ENCODE peak calls at places on chromosomes 4 and X, in four cellular contexts. V, A, H and C are unnamed samples.

GRCh38 chr4:100984901-100985300 is 362.4 kb downstream of the PPP3CA start:
- DNase-seq in V (no peak), A (no peak), H (no peak), C (no peak)

GRCh38 chr4:152348670-152349069 is 187.2 kb downstream of the FBXW7 start:
- DNase-seq in V (no peak), A (no peak), H (no peak), C (no peak)

GRCh38 chr4:1196421-1197183 is 24.2 kb upstream of the SPON2 start:
- DNase-seq in V (no peak), A (no peak), H (no peak), C (peak; percentile 22)

GRCh38 chr4:102789317-102789717 is 28.5 kb upstream of the MANBA start:
- DNase-seq in V (no peak), A (no peak), H (no peak), C (no peak)

GRCh38 chr4:102169345-102169744 is 175.9 kb downstream of the SLC39A8 start:
- DNase-seq in V (peak; percentile 60), A (peak; percentile 10), H (no peak), C (no peak)

GRCh38 chrX:68186552-68187262 is 246.6 kb downstream of the OPHN1 start:
- DNase-seq in V (no peak), A (no peak), H (no peak), C (no peak)

GRCh38 chr4:13829457-13829856 is 201.9 kb upstream of the BOD1L1 start:
- DNase-seq in V (no peak), A (no peak), H (no peak), C (no peak)

GRCh38 chr4:123825596-123826291 is 429.1 kb downstream of the SPRY1 start:
- DNase-seq in V (no peak), A (no peak), H (no peak), C (no peak)

GRCh38 chrX:2502668-2503519 is 2.1 kb upstream of the DHRSX start:
- DNase-seq in V (peak; percentile 12), A (no peak), H (no peak), C (no peak)

GRCh38 chr4:65653740-65654361 is 16.4 kb downstream of the EPHA5 start:
- DNase-seq in V (no peak), A (no peak), H (no peak), C (no peak)

GRCh38 chr4:67929447-67929846 is 33.8 kb downstream of the TMPRSS11A start:
- DNase-seq in V (no peak), A (no peak), H (no peak), C (no peak)

GRCh38 chrX:37476571-37477188 is 94.8 kb upstream of the LANCL3 start:
- DNase-seq in V (no peak), A (no peak), H (no peak), C (no peak)

GRCh38 chr4:4677825-4678522 is 136.1 kb upstream of the STX18 start:
- DNase-seq in V (peak; percentile 54), A (peak; percentile 10), H (peak; percentile 18), C (no peak)

GRCh38 chr4:185820119-185821028 is 8.4 kb upstream of the SORBS2 start:
- DNase-seq in V (no peak), A (peak; percentile 91), H (no peak), C (no peak)

GRCh38 chr4:179399054-179399782 is 1957.0 kb upstream of the AGA start:
- DNase-seq in V (no peak), A (no peak), H (no peak), C (no peak)

GRCh38 chr4:148795156-148795864 is 353.1 kb upstream of the NR3C2 start:
- DNase-seq in V (no peak), A (peak; percentile 21), H (no peak), C (no peak)

GRCh38 chr4:188275686-188276085 is 136.4 kb downstream of the TRIML1 start:
- DNase-seq in V (no peak), A (no peak), H (no peak), C (no peak)

GRCh38 chr4:48649505-48649904 is 130.6 kb downstream of the FRYL start:
- DNase-seq in V (no peak), A (no peak), H (no peak), C (no peak)

GRCh38 chr4:183348706-183349659 is 26.8 kb upstream of the CLDN24 start:
- DNase-seq in V (no peak), A (no peak), H (peak; percentile 85), C (no peak)

GRCh38 chr4:168677063-168677462 is 180.2 kb downstream of the PALLD start:
- DNase-seq in V (no peak), A (no peak), H (no peak), C (no peak)

GRCh38 chrX:115324194-115324593 is 34.7 kb downstream of the LUZP4 start:
- DNase-seq in V (no peak), A (peak; percentile 50), H (no peak), C (no peak)

GRCh38 chrX:95945528-95945927 is 739.1 kb upstream of the DIAPH2 start:
- DNase-seq in V (no peak), A (no peak), H (no peak), C (no peak)

GRCh38 chr4:155582031-155582430 is 84.6 kb upstream of the GUCY1A1 start:
- DNase-seq in V (no peak), A (no peak), H (no peak), C (no peak)

GRCh38 chrX:12349201-12349600 is 210.9 kb downstream of the FRMPD4 start:
- DNase-seq in V (no peak), A (no peak), H (no peak), C (no peak)

GRCh38 chr4:87844476-87844875 is 11.7 kb downstream of the MEPE start:
- DNase-seq in V (no peak), A (no peak), H (no peak), C (no peak)

GRCh38 chrX:623599-624323 is 6.8 kb upstream of the SHOX start:
- DNase-seq in V (peak; percentile 51), A (no peak), H (no peak), C (no peak)

GRCh38 chr4:153542131-153542530 is 76.0 kb downstream of the TMEM131L start:
- DNase-seq in V (no peak), A (no peak), H (no peak), C (no peak)

GRCh38 chr4:153543351-153543750 is 77.2 kb downstream of the TMEM131L start:
- DNase-seq in V (no peak), A (peak; percentile 60), H (no peak), C (no peak)

GRCh38 chr4:153545822-153546221 is 79.7 kb downstream of the TMEM131L start:
- DNase-seq in V (no peak), A (no peak), H (no peak), C (no peak)

GRCh38 chr4:153541426-153542096 is 75.4 kb downstream of the TMEM131L start:
- DNase-seq in V (no peak), A (no peak), H (peak; percentile 39), C (no peak)

GRCh38 chr4:153542835-153543234 is 76.7 kb downstream of the TMEM131L start:
- DNase-seq in V (no peak), A (no peak), H (peak; percentile 48), C (no peak)
- TF ChIP-seq CTCF in V (peak; percentile 15), A (no peak), H (peak; percentile 37), C (no peak)

GRCh38 chr4:145843148-145843547 is 95.5 kb downstream of the ZNF827 start:
- DNase-seq in V (no peak), A (no peak), H (no peak), C (no peak)

GRCh38 chr4:145839151-145839550 is 99.5 kb downstream of the ZNF827 start:
- DNase-seq in V (no peak), A (no peak), H (no peak), C (no peak)

GRCh38 chr4:145840162-145840768 is 98.4 kb downstream of the ZNF827 start:
- DNase-seq in V (no peak), A (no peak), H (peak; percentile 37), C (peak; percentile 55)

GRCh38 chr4:145842224-145842887 is 96.3 kb downstream of the ZNF827 start:
- DNase-seq in V (no peak), A (no peak), H (no peak), C (no peak)

GRCh38 chr4:145840801-145841200 is 97.8 kb downstream of the ZNF827 start:
- DNase-seq in V (no peak), A (no peak), H (no peak), C (no peak)
- TF ChIP-seq CTCF in V (no peak), A (no peak), H (no peak), C (no peak)

GRCh38 chr4:46781434-46782092 is 127.5 kb downstream of the COX7B2 start:
- DNase-seq in V (no peak), A (no peak), H (no peak), C (no peak)
- TF ChIP-seq CTCF in V (no peak), A (no peak), H (no peak), C (no peak)

DNA sequence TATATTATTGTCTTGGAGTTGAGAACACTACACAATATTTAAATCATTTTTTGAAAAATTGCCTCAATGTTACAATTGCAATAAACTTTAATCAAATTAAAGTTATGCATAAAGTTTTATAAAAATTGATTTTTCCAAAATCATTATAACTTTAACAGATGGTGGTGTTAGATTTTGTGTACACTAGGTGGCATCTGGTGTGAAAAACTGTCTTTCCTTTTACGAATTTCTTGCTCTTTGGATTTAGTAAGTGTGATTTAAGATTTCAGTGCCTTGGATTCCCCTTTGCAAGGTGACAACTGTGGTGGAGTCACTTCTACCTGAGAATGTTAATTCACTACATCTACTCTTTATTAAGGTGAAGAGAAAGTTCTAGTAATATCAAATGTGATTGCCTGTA is 91.6 kb downstream of the AREG start:
- DNase-seq in V (no peak), A (no peak), H (no peak), C (no peak)
- TF ChIP-seq CTCF in V (no peak), A (no peak), H (no peak), C (no peak)